ENCODE peak calls at places on chromosome 3, in ten cellular contexts. E is T-helper 1 cell; I is CMK; A is activated T-cell treated with anti-CD3 and anti-CD28 coated beads, Interleukin-2, amount 50 U/mL, for 4 hours; L is psoas muscle; Z is Kasumi-1; J is WTC11; D is hypothalamus; S is activated CD4-positive, CD25-positive, alpha-beta regulatory T cell treated with anti-CD3 and anti-CD28 coated beads, Interleukin-2, amount 50 U/mL, for 72 hours; C is islet precursor cell. H is an unnamed sample.

GRCh38 chr3:138914870-138915502 is 32.0 kb downstream of the FOXL2 start:
- DNase-seq in C (peak), L (no peak), A (no peak), S (no peak), I (peak), E (no peak), D (no peak), J (no peak), Z (peak), H (peak)

GRCh38 chr3:134858516-134859035 is 63.5 kb downstream of the EPHB1 start:
- DNase-seq in D (no peak), I (no peak), C (peak), Z (no peak), E (no peak), S (no peak), J (no peak), A (no peak), L (no peak), H (no peak)

GRCh38 chr3:100893590-100893989 is 99.6 kb downstream of the ABI3BP start:
- DNase-seq in J (peak), S (no peak), D (no peak), A (no peak), C (peak), E (no peak), I (no peak), L (no peak), Z (no peak), H (no peak)

GRCh38 chr3:165669502-165669901 is 167.7 kb downstream of the BCHE start:
- DNase-seq in S (no peak), A (no peak), L (no peak), I (no peak), Z (no peak), J (no peak), C (no peak), E (no peak), D (no peak), H (no peak)

GRCh38 chr3:143973352-143974021 is 1.9 kb downstream of the DIPK2A start:
- DNase-seq in E (no peak), Z (peak), A (no peak), C (no peak), J (no peak), I (no peak), D (no peak), S (no peak), L (no peak), H (no peak)

GRCh38 chr3:187822402-187822801 is 77.1 kb upstream of the BCL6 start:
- DNase-seq in C (no peak), A (no peak), D (no peak), I (no peak), J (no peak), E (no peak), L (no peak), Z (no peak), S (no peak), H (no peak)

GRCh38 chr3:10780922-10781321 is 35.1 kb upstream of the SLC6A11 start:
- DNase-seq in D (no peak), J (no peak), Z (no peak), A (no peak), C (peak), I (no peak), L (no peak), E (no peak), S (no peak), H (no peak)

GRCh38 chr3:141321109-141321497 is 47.2 kb upstream of the ZBTB38 start:
- DNase-seq in E (no peak), C (peak), I (no peak), L (no peak), D (no peak), S (no peak), J (no peak), A (no peak), Z (no peak), H (no peak)

GRCh38 chr3:141373768-141374526 is 5.6 kb downstream of the ZBTB38 start:
- DNase-seq in I (no peak), S (no peak), C (no peak), L (no peak), A (no peak), D (no peak), E (no peak), J (no peak), Z (no peak), H (no peak)

GRCh38 chr3:116037954-116038911 is 407.1 kb downstream of the LSAMP start:
- DNase-seq in A (no peak), L (no peak), S (no peak), I (no peak), J (no peak), C (no peak), D (no peak), E (no peak), Z (peak), H (peak)

GRCh38 chr3:47536967-47537366 is 23.5 kb upstream of the ELP6 start:
- DNase-seq in Z (no peak), A (no peak), J (no peak), D (no peak), I (no peak), C (no peak), L (no peak), S (no peak), E (no peak), H (no peak)

GRCh38 chr3:56819016-56819809 is 17.5 kb upstream of the ARHGEF3 start:
- DNase-seq in I (no peak), Z (no peak), A (no peak), L (no peak), S (no peak), D (no peak), E (no peak), J (no peak), C (no peak), H (no peak)

GRCh38 chr3:162945626-162946025 is 1449.0 kb downstream of the OTOL1 start:
- DNase-seq in L (no peak), E (no peak), A (no peak), J (no peak), S (no peak), Z (no peak), I (no peak), D (no peak), C (no peak), H (no peak)

GRCh38 chr3:134325722-134326121 is 48.5 kb downstream of the AMOTL2 start:
- DNase-seq in C (peak), D (no peak), J (no peak), I (no peak), A (no peak), S (no peak), L (peak), E (no peak), Z (no peak), H (no peak)

GRCh38 chr3:166663194-166663593 is 716.9 kb downstream of the ZBBX start:
- DNase-seq in S (no peak), J (no peak), C (peak), I (no peak), E (no peak), L (no peak), A (no peak), D (no peak), Z (no peak), H (no peak)

GRCh38 chr3:121951291-121951690 is 57.1 kb downstream of the SLC15A2 start:
- DNase-seq in A (no peak), D (no peak), S (no peak), C (no peak), E (no peak), I (no peak), L (no peak), Z (no peak), J (no peak), H (no peak)

GRCh38 chr3:171704002-171704401 is 106.3 kb downstream of the PLD1 start:
- DNase-seq in D (no peak), A (no peak), C (peak), J (peak), L (no peak), E (no peak), Z (peak), S (no peak), I (no peak), H (peak)

GRCh38 chr3:42906905-42907183 is 902 bp downstream of the ZNF662 start:
- DNase-seq in I (no peak), D (no peak), E (no peak), Z (no peak), C (no peak), A (no peak), L (no peak), J (no peak), S (no peak), H (no peak)

GRCh38 chr3:128307029-128307633 is 153.8 kb downstream of the EEFSEC start:
- DNase-seq in Z (no peak), J (no peak), L (no peak), D (no peak), C (peak), A (no peak), E (no peak), I (no peak), S (no peak), H (no peak)

GRCh38 chr3:24259901-24260512 is 234.6 kb downstream of the THRB start:
- DNase-seq in Z (no peak), D (no peak), L (peak), S (no peak), I (no peak), J (no peak), A (no peak), C (peak), E (no peak), H (no peak)

GRCh38 chr3:182683335-182684257 is 109.7 kb upstream of the ATP11B start:
- DNase-seq in I (no peak), E (peak), A (peak), D (peak), C (peak), J (peak), L (no peak), Z (peak), S (peak), H (peak)

GRCh38 chr3:65439641-65440040 is 599.1 kb downstream of the MAGI1 start:
- DNase-seq in I (no peak), D (peak), L (peak), C (peak), S (no peak), E (no peak), Z (peak), J (peak), A (no peak), H (no peak)